ENCODE peak calls at places on chromosome 11, in eight cellular contexts. S is Peyer's patch, V is MM.1S, E is left ventricle myocardium inferior, W is Panc1, P is PC-9, N is uterus, B is endothelial cell. F is an unnamed sample.

GRCh38 chr11:73004088-73004487 is 138.0 kb downstream of the FCHSD2 start:
- DNase-seq in S (no peak), V (no peak), E (no peak), W (no peak), P (no peak), N (no peak), B (no peak), F (no peak)

GRCh38 chr11:120571476-120571875 is 59.9 kb downstream of the GRIK4 start:
- DNase-seq in S (no peak), V (no peak), E (no peak), W (no peak), P (no peak), N (no peak), B (no peak), F (no peak)

GRCh38 chr11:76209671-76209955 is 3.3 kb upstream of the WNT11 start:
- DNase-seq in S (no peak), V (peak; percentile 12), E (no peak), W (no peak), P (no peak), N (no peak), B (no peak), F (no peak)

GRCh38 chr11:60498853-60499252 is 6.3 kb downstream of the MS4A12 start:
- DNase-seq in S (no peak), V (peak; percentile 87), E (no peak), W (no peak), P (no peak), N (no peak), B (no peak), F (no peak)

GRCh38 chr11:86174101-86175046 is 70.2 kb upstream of the EED start:
- DNase-seq in S (peak; percentile 65), V (no peak), E (peak; percentile 77), W (no peak), P (peak; percentile 80), N (peak; percentile 34), B (no peak), F (no peak)

GRCh38 chr11:124470516-124471231 is 25.2 kb upstream of the OR8B8 start:
- DNase-seq in S (no peak), V (no peak), E (no peak), W (no peak), P (no peak), N (no peak), B (peak; percentile 38), F (no peak)

GRCh38 chr11:99693941-99694492 is 673.3 kb downstream of the CNTN5 start:
- DNase-seq in S (no peak), V (no peak), E (no peak), W (peak; percentile 74), P (peak; percentile 30), N (no peak), B (no peak), F (no peak)

GRCh38 chr11:70551323-70552166 is 153.2 kb downstream of the CTTN start:
- DNase-seq in S (no peak), V (no peak), E (no peak), W (no peak), P (no peak), N (no peak), B (no peak), F (no peak)

GRCh38 chr11:46977038-46977818 is 40.7 kb downstream of the CSTPP1 start:
- DNase-seq in S (no peak), V (no peak), E (no peak), W (no peak), P (no peak), N (no peak), B (no peak), F (no peak)

GRCh38 chr11:57407941-57408475 is 17.6 kb upstream of the PRG2 start:
- DNase-seq in S (no peak), V (no peak), E (no peak), W (no peak), P (no peak), N (no peak), B (no peak), F (no peak)

GRCh38 chr11:57409321-57410100 is 17.4 kb downstream of the SLC43A3 start:
- DNase-seq in S (no peak), V (no peak), E (no peak), W (no peak), P (no peak), N (no peak), B (no peak), F (no peak)

GRCh38 chr11:57407521-57407920 is 17.1 kb upstream of the PRG2 start:
- DNase-seq in S (no peak), V (no peak), E (no peak), W (no peak), P (no peak), N (no peak), B (no peak), F (no peak)

GRCh38 chr11:57407010-57407409 is 16.6 kb upstream of the PRG2 start:
- DNase-seq in S (no peak), V (no peak), E (peak; percentile 31), W (no peak), P (no peak), N (no peak), B (no peak), F (no peak)

GRCh38 chr11:57410287-57410686 is 16.6 kb downstream of the SLC43A3 start:
- DNase-seq in S (no peak), V (no peak), E (no peak), W (no peak), P (no peak), N (no peak), B (no peak), F (no peak)
- TF ChIP-seq CTCF in S (no peak), V (no peak), E (no peak), W (no peak), P (no peak), N (no peak), B (no peak), F (no peak)

GRCh38 chr11:67355023-67355793 is 1.9 kb upstream of the POLD4 start:
- DNase-seq in S (no peak), V (no peak), E (no peak), W (no peak), P (peak; percentile 60), N (peak; percentile 45), B (no peak), F (no peak)

GRCh38 chr11:67353317-67354313 is at the start of gene POLD4:
- DNase-seq in S (peak; percentile 99), V (peak; percentile 96), E (peak; percentile 99), W (no peak), P (peak; percentile 99), N (peak; percentile 99), B (peak; percentile 98), F (peak; percentile 98)

GRCh38 chr11:67352546-67353316 is 615 bp downstream of the POLD4 start:
- DNase-seq in S (peak; percentile 80), V (peak; percentile 81), E (peak; percentile 42), W (no peak), P (no peak), N (peak; percentile 46), B (no peak), F (no peak)

GRCh38 chr11:67355794-67356550 is 2.6 kb upstream of the POLD4 start:
- DNase-seq in S (no peak), V (no peak), E (no peak), W (no peak), P (no peak), N (no peak), B (no peak), F (no peak)

DNA sequence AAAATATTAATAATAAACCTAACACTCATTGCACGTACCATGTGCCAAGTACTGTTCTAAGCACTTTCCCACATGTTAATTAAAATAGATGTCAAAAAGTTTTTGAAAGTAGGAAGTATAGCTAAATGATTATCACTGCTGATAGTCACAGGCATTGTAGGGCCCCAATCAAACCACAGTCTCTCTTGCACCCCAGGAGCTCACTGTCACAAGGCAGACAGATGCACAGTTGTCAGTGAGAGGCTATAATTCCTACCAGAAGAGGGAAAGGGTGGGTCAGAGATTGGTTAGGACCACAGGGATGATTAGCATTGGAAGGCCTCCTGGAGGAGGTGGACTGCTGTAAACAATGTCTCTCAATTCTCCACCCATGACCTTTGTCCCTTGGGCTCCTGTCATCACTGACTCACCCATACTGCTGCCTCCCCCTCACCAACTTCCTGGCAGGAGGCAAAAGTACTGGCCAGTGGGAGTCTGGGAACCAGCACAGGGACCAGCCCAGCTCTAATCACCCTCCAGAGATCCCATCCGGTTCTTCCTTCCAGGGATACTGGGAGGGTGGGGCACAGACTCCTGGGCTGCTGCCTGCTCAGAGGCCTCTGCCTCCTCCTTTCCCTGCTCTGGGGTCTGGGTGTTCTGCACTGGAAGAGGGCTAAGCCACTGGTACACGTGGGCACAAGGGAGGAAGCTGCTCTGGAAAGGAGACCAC is 1.1 kb upstream of the POLD4 start:
- DNase-seq in S (peak; percentile 86), V (no peak), E (peak; percentile 60), W (peak; percentile 98), P (peak; percentile 83), N (peak; percentile 77), B (no peak), F (peak; percentile 25)
- TF ChIP-seq CTCF in S (peak; percentile 33), V (no peak), E (peak; percentile 19), W (no peak), P (peak; percentile 22), N (no peak), B (no peak), F (no peak)

GRCh38 chr11:134727204-134727603 is 315.2 kb upstream of the B3GAT1 start:
- DNase-seq in S (no peak), V (no peak), E (no peak), W (no peak), P (no peak), N (no peak), B (no peak), F (no peak)
- TF ChIP-seq CTCF in S (no peak), V (peak; percentile 13), E (no peak), W (no peak), P (no peak), N (no peak), B (no peak), F (no peak)

DNA sequence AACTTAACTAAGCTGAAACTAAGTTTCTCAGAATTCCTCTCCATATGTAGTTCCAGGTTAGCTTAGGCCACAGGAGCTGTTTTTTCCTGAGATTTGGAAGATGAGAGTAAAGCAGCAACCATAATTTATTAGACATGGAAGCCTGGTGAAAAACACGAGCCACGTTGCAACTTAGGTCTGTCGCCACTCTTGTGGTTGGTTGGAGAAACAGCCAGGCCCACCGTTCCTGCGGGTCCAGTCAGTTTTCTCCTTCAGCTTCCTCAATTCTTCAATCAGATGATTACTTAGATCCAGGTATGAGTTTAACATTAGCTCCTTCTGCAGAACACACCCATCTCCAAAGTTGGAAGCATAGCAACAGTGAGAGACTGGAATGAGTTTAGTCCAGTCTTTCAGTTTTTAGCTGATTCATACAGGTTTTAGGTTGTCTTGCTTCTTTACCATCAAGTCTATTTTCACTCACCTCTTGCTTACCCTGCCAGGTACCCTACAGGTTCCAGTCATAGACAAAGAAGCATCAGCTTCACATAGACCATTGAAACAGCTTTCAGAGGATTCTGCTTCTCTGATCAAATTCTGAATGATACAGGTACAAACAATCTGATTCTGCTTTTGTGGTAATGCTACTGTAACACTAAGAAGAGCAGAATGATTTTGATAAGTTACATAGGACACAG is 18.6 kb downstream of the CASP12 start:
- DNase-seq in S (no peak), V (no peak), E (no peak), W (no peak), P (no peak), N (no peak), B (no peak), F (no peak)
- TF ChIP-seq CTCF in S (no peak), V (no peak), E (no peak), W (no peak), P (no peak), N (no peak), B (no peak), F (no peak)